ENCODE peak calls at places on chromosomes 5 and 9, in nine cellular contexts. One of them, this sample, is unnamed.

GRCh38 chr9:100774962-100775361 is 197.1 kb downstream of the CAVIN4 start:
- DNase-seq in HT1080: no peak
- DNase-seq in uterus: no peak
- DNase-seq in hepatocyte: no peak
- DNase-seq in stimulated activated CD4-positive, alpha-beta T cell treated with anti-CD3 and anti-CD28 coated beads, Interleukin-4, amount 100 ng/mL, for 48 hours: no peak
- DNase-seq in psoas muscle: no peak
- DNase-seq in neuronal stem cell: no peak
- DNase-seq in H54: no peak
- DNase-seq in GM13976: no peak
- DNase-seq in this sample: no peak

GRCh38 chr5:112548246-112548982 is 129.3 kb upstream of the EPB41L4A start:
- DNase-seq in psoas muscle: no peak
- DNase-seq in uterus: no peak
- DNase-seq in neuronal stem cell: no peak
- DNase-seq in stimulated activated CD4-positive, alpha-beta T cell treated with anti-CD3 and anti-CD28 coated beads, Interleukin-4, amount 100 ng/mL, for 48 hours: no peak
- DNase-seq in H54: no peak
- DNase-seq in GM13976: no peak
- DNase-seq in HT1080: peak; percentile 53
- DNase-seq in hepatocyte: peak; percentile 82
- DNase-seq in this sample: no peak

GRCh38 chr5:150804388-150804787 is 25.8 kb downstream of the SMIM3 start:
- DNase-seq in stimulated activated CD4-positive, alpha-beta T cell treated with anti-CD3 and anti-CD28 coated beads, Interleukin-4, amount 100 ng/mL, for 48 hours: no peak
- DNase-seq in uterus: no peak
- DNase-seq in HT1080: no peak
- DNase-seq in psoas muscle: no peak
- DNase-seq in hepatocyte: no peak
- DNase-seq in H54: no peak
- DNase-seq in GM13976: no peak
- DNase-seq in neuronal stem cell: no peak
- DNase-seq in this sample: no peak

GRCh38 chr5:177131711-177132503 is 1.7 kb upstream of the NSD1 start:
- DNase-seq in H54: no peak
- DNase-seq in GM13976: no peak
- DNase-seq in hepatocyte: peak; percentile 67
- DNase-seq in uterus: no peak
- DNase-seq in stimulated activated CD4-positive, alpha-beta T cell treated with anti-CD3 and anti-CD28 coated beads, Interleukin-4, amount 100 ng/mL, for 48 hours: no peak
- DNase-seq in neuronal stem cell: peak; percentile 20
- DNase-seq in psoas muscle: peak; percentile 67
- DNase-seq in HT1080: no peak
- DNase-seq in this sample: no peak

GRCh38 chr9:96435345-96435744 is 14.6 kb upstream of the HABP4 start:
- DNase-seq in neuronal stem cell: no peak
- DNase-seq in H54: no peak
- DNase-seq in psoas muscle: no peak
- DNase-seq in GM13976: no peak
- DNase-seq in hepatocyte: no peak
- DNase-seq in HT1080: no peak
- DNase-seq in uterus: no peak
- DNase-seq in stimulated activated CD4-positive, alpha-beta T cell treated with anti-CD3 and anti-CD28 coated beads, Interleukin-4, amount 100 ng/mL, for 48 hours: no peak
- DNase-seq in this sample: no peak

GRCh38 chr5:15577132-15577531 is 77.2 kb downstream of the FBXL7 start:
- DNase-seq in HT1080: no peak
- DNase-seq in uterus: no peak
- DNase-seq in H54: no peak
- DNase-seq in psoas muscle: no peak
- DNase-seq in GM13976: no peak
- DNase-seq in stimulated activated CD4-positive, alpha-beta T cell treated with anti-CD3 and anti-CD28 coated beads, Interleukin-4, amount 100 ng/mL, for 48 hours: no peak
- DNase-seq in hepatocyte: no peak
- DNase-seq in neuronal stem cell: no peak
- DNase-seq in this sample: no peak

GRCh38 chr9:125586173-125586512 is 120.9 kb downstream of the MAPKAP1 start:
- DNase-seq in H54: no peak
- DNase-seq in HT1080: no peak
- DNase-seq in hepatocyte: no peak
- DNase-seq in stimulated activated CD4-positive, alpha-beta T cell treated with anti-CD3 and anti-CD28 coated beads, Interleukin-4, amount 100 ng/mL, for 48 hours: no peak
- DNase-seq in uterus: no peak
- DNase-seq in GM13976: no peak
- DNase-seq in neuronal stem cell: no peak
- DNase-seq in psoas muscle: no peak
- DNase-seq in this sample: no peak

GRCh38 chr5:5409151-5409810 is 13.2 kb upstream of the ICE1 start:
- DNase-seq in GM13976: no peak
- DNase-seq in psoas muscle: no peak
- DNase-seq in H54: no peak
- DNase-seq in HT1080: peak; percentile 71
- DNase-seq in hepatocyte: no peak
- DNase-seq in neuronal stem cell: peak; percentile 33
- DNase-seq in stimulated activated CD4-positive, alpha-beta T cell treated with anti-CD3 and anti-CD28 coated beads, Interleukin-4, amount 100 ng/mL, for 48 hours: peak; percentile 5
- DNase-seq in uterus: no peak
- DNase-seq in this sample: no peak

GRCh38 chr5:95720094-95720793 is 10.9 kb upstream of the RHOBTB3 start:
- DNase-seq in neuronal stem cell: no peak
- DNase-seq in uterus: no peak
- DNase-seq in stimulated activated CD4-positive, alpha-beta T cell treated with anti-CD3 and anti-CD28 coated beads, Interleukin-4, amount 100 ng/mL, for 48 hours: no peak
- DNase-seq in HT1080: no peak
- DNase-seq in H54: no peak
- DNase-seq in hepatocyte: no peak
- DNase-seq in GM13976: no peak
- DNase-seq in psoas muscle: no peak
- DNase-seq in this sample: no peak

GRCh38 chr5:35440409-35440808 is 177.3 kb upstream of the SPEF2 start:
- DNase-seq in uterus: no peak
- DNase-seq in H54: no peak
- DNase-seq in GM13976: no peak
- DNase-seq in psoas muscle: no peak
- DNase-seq in stimulated activated CD4-positive, alpha-beta T cell treated with anti-CD3 and anti-CD28 coated beads, Interleukin-4, amount 100 ng/mL, for 48 hours: no peak
- DNase-seq in HT1080: no peak
- DNase-seq in hepatocyte: no peak
- DNase-seq in neuronal stem cell: no peak
- DNase-seq in this sample: no peak

GRCh38 chr5:139482050-139482889 is at the start of gene STING1:
- DNase-seq in H54: peak; percentile 87
- DNase-seq in uterus: peak; percentile 84
- DNase-seq in stimulated activated CD4-positive, alpha-beta T cell treated with anti-CD3 and anti-CD28 coated beads, Interleukin-4, amount 100 ng/mL, for 48 hours: peak; percentile 49
- DNase-seq in hepatocyte: peak; percentile 86
- DNase-seq in neuronal stem cell: no peak
- DNase-seq in GM13976: peak; percentile 68
- DNase-seq in HT1080: peak; percentile 99
- DNase-seq in psoas muscle: peak; percentile 84
- DNase-seq in this sample: no peak

GRCh38 chr9:114153761-114154596 is 1.4 kb upstream of the COL27A1 start:
- DNase-seq in stimulated activated CD4-positive, alpha-beta T cell treated with anti-CD3 and anti-CD28 coated beads, Interleukin-4, amount 100 ng/mL, for 48 hours: no peak
- DNase-seq in HT1080: peak; percentile 40
- DNase-seq in psoas muscle: peak; percentile 57
- DNase-seq in GM13976: no peak
- DNase-seq in neuronal stem cell: peak; percentile 79
- DNase-seq in hepatocyte: peak; percentile 79
- DNase-seq in uterus: no peak
- DNase-seq in H54: no peak
- DNase-seq in this sample: no peak

GRCh38 chr9:6567140-6567591 is 78.4 kb downstream of the GLDC start:
- DNase-seq in stimulated activated CD4-positive, alpha-beta T cell treated with anti-CD3 and anti-CD28 coated beads, Interleukin-4, amount 100 ng/mL, for 48 hours: peak; percentile 14
- DNase-seq in H54: peak; percentile 27
- DNase-seq in neuronal stem cell: no peak
- DNase-seq in uterus: no peak
- DNase-seq in psoas muscle: no peak
- DNase-seq in GM13976: no peak
- DNase-seq in hepatocyte: no peak
- DNase-seq in HT1080: peak; percentile 98
- DNase-seq in this sample: no peak

GRCh38 chr9:89252910-89253309 is 58.1 kb upstream of the CKS2 start:
- DNase-seq in H54: no peak
- DNase-seq in neuronal stem cell: no peak
- DNase-seq in stimulated activated CD4-positive, alpha-beta T cell treated with anti-CD3 and anti-CD28 coated beads, Interleukin-4, amount 100 ng/mL, for 48 hours: no peak
- DNase-seq in HT1080: no peak
- DNase-seq in hepatocyte: no peak
- DNase-seq in GM13976: no peak
- DNase-seq in uterus: no peak
- DNase-seq in psoas muscle: no peak
- DNase-seq in this sample: no peak

GRCh38 chr5:2698581-2698980 is 52.9 kb downstream of the IRX2 start:
- DNase-seq in uterus: no peak
- DNase-seq in neuronal stem cell: no peak
- DNase-seq in GM13976: no peak
- DNase-seq in H54: no peak
- DNase-seq in HT1080: no peak
- DNase-seq in stimulated activated CD4-positive, alpha-beta T cell treated with anti-CD3 and anti-CD28 coated beads, Interleukin-4, amount 100 ng/mL, for 48 hours: no peak
- DNase-seq in psoas muscle: no peak
- DNase-seq in hepatocyte: no peak
- DNase-seq in this sample: no peak

GRCh38 chr5:98624145-98624880 is 149.2 kb upstream of the RGMB start:
- DNase-seq in HT1080: no peak
- DNase-seq in uterus: no peak
- DNase-seq in H54: no peak
- DNase-seq in stimulated activated CD4-positive, alpha-beta T cell treated with anti-CD3 and anti-CD28 coated beads, Interleukin-4, amount 100 ng/mL, for 48 hours: no peak
- DNase-seq in hepatocyte: no peak
- DNase-seq in psoas muscle: no peak
- DNase-seq in GM13976: no peak
- DNase-seq in neuronal stem cell: no peak
- DNase-seq in this sample: no peak

GRCh38 chr9:33794560-33794959 is 801 bp upstream of the PRSS3 start:
- DNase-seq in hepatocyte: no peak
- DNase-seq in uterus: no peak
- DNase-seq in psoas muscle: no peak
- DNase-seq in GM13976: no peak
- DNase-seq in HT1080: no peak
- DNase-seq in stimulated activated CD4-positive, alpha-beta T cell treated with anti-CD3 and anti-CD28 coated beads, Interleukin-4, amount 100 ng/mL, for 48 hours: no peak
- DNase-seq in H54: no peak
- DNase-seq in neuronal stem cell: no peak
- DNase-seq in this sample: no peak

GRCh38 chr5:132386644-132387286 is 17.3 kb downstream of the SLC22A5 start:
- DNase-seq in neuronal stem cell: peak; percentile 45
- DNase-seq in H54: peak; percentile 58
- DNase-seq in HT1080: peak; percentile 82
- DNase-seq in GM13976: peak; percentile 88
- DNase-seq in uterus: peak; percentile 78
- DNase-seq in stimulated activated CD4-positive, alpha-beta T cell treated with anti-CD3 and anti-CD28 coated beads, Interleukin-4, amount 100 ng/mL, for 48 hours: peak; percentile 55
- DNase-seq in hepatocyte: peak; percentile 77
- DNase-seq in psoas muscle: peak; percentile 79
- DNase-seq in this sample: peak; percentile 85

GRCh38 chr5:167765341-167765740 is 526.1 kb upstream of the WWC1 start:
- DNase-seq in GM13976: no peak
- DNase-seq in hepatocyte: no peak
- DNase-seq in uterus: no peak
- DNase-seq in HT1080: no peak
- DNase-seq in stimulated activated CD4-positive, alpha-beta T cell treated with anti-CD3 and anti-CD28 coated beads, Interleukin-4, amount 100 ng/mL, for 48 hours: no peak
- DNase-seq in neuronal stem cell: no peak
- DNase-seq in H54: no peak
- DNase-seq in psoas muscle: no peak
- DNase-seq in this sample: no peak

GRCh38 chr9:25935188-25935587 is 256.9 kb upstream of the TUSC1 start:
- DNase-seq in HT1080: peak; percentile 70
- DNase-seq in H54: no peak
- DNase-seq in stimulated activated CD4-positive, alpha-beta T cell treated with anti-CD3 and anti-CD28 coated beads, Interleukin-4, amount 100 ng/mL, for 48 hours: no peak
- DNase-seq in GM13976: no peak
- DNase-seq in uterus: no peak
- DNase-seq in psoas muscle: no peak
- DNase-seq in neuronal stem cell: no peak
- DNase-seq in hepatocyte: no peak
- DNase-seq in this sample: no peak

This sample was measured in B cell.